ENCODE peak calls at places on chromosomes 11 and 22, in four cellular contexts. One of them, this sample, is unnamed.

GRCh38 chr11:8809605-8810272 is 101.2 kb upstream of the AKIP1 start:
- DNase-seq in gastrocnemius medialis: no peak
- DNase-seq in small intestine: peak; percentile 28
- DNase-seq in adipocyte: peak; percentile 34
- DNase-seq in this sample: no peak

GRCh38 chr11:44912270-44912987 is 38.3 kb downstream of the TP53I11 start:
- DNase-seq in gastrocnemius medialis: no peak
- DNase-seq in small intestine: no peak
- DNase-seq in adipocyte: no peak
- DNase-seq in this sample: no peak

GRCh38 chr11:97973352-97973857 is 1047.3 kb upstream of the CNTN5 start:
- DNase-seq in gastrocnemius medialis: no peak
- DNase-seq in small intestine: no peak
- DNase-seq in adipocyte: no peak
- DNase-seq in this sample: no peak

GRCh38 chr22:23749747-23750373 is 1.1 kb downstream of the ZNF70 start:
- DNase-seq in gastrocnemius medialis: no peak
- DNase-seq in small intestine: no peak
- DNase-seq in adipocyte: peak; percentile 4
- DNase-seq in this sample: no peak

GRCh38 chr11:6498121-6498520 is 1.0 kb downstream of the DNHD1 start:
- DNase-seq in gastrocnemius medialis: no peak
- DNase-seq in small intestine: no peak
- DNase-seq in adipocyte: no peak
- DNase-seq in this sample: no peak

GRCh38 chr11:132639986-132640385 is 892.3 kb downstream of the OPCML start:
- DNase-seq in gastrocnemius medialis: no peak
- DNase-seq in small intestine: no peak
- DNase-seq in adipocyte: no peak
- DNase-seq in this sample: no peak

GRCh38 chr22:46908641-46909107 is 146.2 kb downstream of the TBC1D22A start:
- DNase-seq in gastrocnemius medialis: no peak
- DNase-seq in small intestine: no peak
- DNase-seq in adipocyte: no peak
- DNase-seq in this sample: no peak

GRCh38 chr22:29219881-29220670 is 14.4 kb downstream of the EMID1 start:
- DNase-seq in gastrocnemius medialis: no peak
- DNase-seq in small intestine: no peak
- DNase-seq in adipocyte: no peak
- DNase-seq in this sample: no peak

GRCh38 chr11:581752-582151 is 5.5 kb downstream of the PHRF1 start:
- DNase-seq in gastrocnemius medialis: no peak
- DNase-seq in small intestine: no peak
- DNase-seq in adipocyte: no peak
- DNase-seq in this sample: no peak

DNA sequence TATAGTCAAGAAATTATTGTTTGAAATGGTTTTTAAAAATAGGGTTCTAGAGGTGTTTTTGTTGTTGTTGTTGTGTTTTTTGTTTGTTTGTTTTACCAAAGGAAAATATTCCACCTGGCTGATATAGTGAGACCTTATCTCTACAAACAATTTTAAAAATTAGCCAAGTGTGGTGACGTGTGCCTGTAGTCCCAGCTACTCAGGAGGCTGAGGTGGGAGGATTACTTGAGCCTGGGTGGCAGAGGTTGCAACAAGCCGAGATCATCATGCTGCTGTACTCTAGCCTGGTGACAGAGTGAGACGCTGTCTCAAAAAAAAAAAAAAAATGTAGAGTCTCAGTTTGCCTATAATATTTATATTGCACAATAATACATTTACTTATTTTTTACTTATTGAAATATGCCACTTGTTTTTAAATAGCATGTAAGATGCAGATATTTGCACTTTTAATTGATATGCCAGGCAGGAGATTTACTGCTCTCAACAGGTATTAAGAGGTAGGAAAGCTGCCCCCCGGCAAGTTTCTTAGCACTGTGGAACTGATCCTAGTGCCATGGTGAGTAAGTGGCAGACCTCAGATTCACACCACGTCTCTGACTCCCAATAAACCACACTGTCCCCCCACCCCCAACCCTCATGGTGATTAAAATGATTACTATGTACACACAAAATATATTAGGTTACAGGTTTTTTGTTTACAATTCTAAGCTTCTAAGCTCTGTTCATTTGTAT is 157.4 kb downstream of the TEAD1 start:
- DNase-seq in gastrocnemius medialis: no peak
- DNase-seq in small intestine: no peak
- DNase-seq in adipocyte: no peak
- DNase-seq in this sample: no peak
- H3K4me1 ChIP-seq in gastrocnemius medialis: peaks cover 70% of the 10 kb centered on the region
- H3K4me1 ChIP-seq in small intestine: peaks cover 5% of the 10 kb centered on the region
- H3K4me1 ChIP-seq in adipocyte: peaks cover 32% of the 10 kb centered on the region
- H3K4me1 ChIP-seq in this sample: no peaks in the 10 kb centered on the region

GRCh38 chr11:67349457-67349856 is 3.9 kb downstream of the POLD4 start:
- DNase-seq in gastrocnemius medialis: no peak
- DNase-seq in small intestine: no peak
- DNase-seq in adipocyte: no peak
- DNase-seq in this sample: no peak
- H3K4me1 ChIP-seq in gastrocnemius medialis: peaks cover 22% of the 10 kb centered on the region
- H3K4me1 ChIP-seq in small intestine: peaks cover 6% of the 10 kb centered on the region
- H3K4me1 ChIP-seq in adipocyte: peaks cover 48% of the 10 kb centered on the region
- H3K4me1 ChIP-seq in this sample: peaks cover 23% of the 10 kb centered on the region

GRCh38 chr11:94023856-94024255 is 2.7 kb downstream of the HEPHL1 start:
- DNase-seq in gastrocnemius medialis: no peak
- DNase-seq in small intestine: no peak
- DNase-seq in adipocyte: no peak
- DNase-seq in this sample: no peak

GRCh38 chr11:94018721-94019120 is 2.4 kb upstream of the HEPHL1 start:
- DNase-seq in gastrocnemius medialis: no peak
- DNase-seq in small intestine: no peak
- DNase-seq in adipocyte: no peak
- DNase-seq in this sample: no peak

GRCh38 chr11:94024547-94024946 is 3.4 kb downstream of the HEPHL1 start:
- DNase-seq in gastrocnemius medialis: no peak
- DNase-seq in small intestine: no peak
- DNase-seq in adipocyte: no peak
- DNase-seq in this sample: no peak

GRCh38 chr11:94017446-94017845 is 3.7 kb upstream of the HEPHL1 start:
- DNase-seq in gastrocnemius medialis: no peak
- DNase-seq in small intestine: no peak
- DNase-seq in adipocyte: no peak
- DNase-seq in this sample: no peak

DNA sequence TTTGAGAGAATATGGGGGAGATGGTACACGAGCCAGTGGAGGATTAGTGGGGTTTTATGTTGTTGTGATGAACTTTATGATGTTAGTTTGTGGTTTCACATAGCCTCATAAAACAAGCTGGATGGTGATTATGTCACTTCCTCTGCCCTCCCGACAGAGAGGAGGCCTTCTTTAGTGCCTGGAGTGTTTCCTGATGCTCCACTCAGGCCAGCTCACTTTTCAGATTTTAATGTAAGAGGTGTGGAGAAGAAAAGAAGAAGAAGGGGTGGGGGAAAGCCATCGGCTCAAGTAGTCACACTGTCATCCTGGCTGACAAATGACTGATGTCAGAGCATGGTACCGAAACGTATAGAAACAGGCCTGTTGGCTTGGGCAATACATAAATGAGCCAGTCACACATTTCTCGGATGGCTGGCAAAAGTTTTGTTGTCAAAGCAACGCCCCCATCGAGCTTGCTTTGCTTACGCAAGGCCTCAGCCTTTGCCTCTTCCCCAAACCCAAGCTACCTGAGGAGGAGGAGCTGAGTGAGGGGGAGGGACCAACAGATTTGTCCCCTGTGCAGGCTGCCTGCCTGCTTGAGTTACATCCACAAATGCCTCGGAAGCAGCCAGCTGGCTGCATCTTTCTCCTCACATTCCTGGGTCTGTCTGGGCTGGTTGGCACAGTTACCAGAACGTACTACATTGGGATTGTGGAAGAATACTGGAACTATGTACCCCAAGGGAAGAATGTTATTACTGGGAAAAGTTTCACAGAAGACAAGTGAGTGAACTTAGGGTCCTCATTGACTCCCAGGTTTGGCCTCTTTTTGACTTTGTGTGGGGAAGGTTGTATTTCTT is at the start of gene HEPHL1:
- DNase-seq in gastrocnemius medialis: no peak
- DNase-seq in small intestine: no peak
- DNase-seq in adipocyte: no peak
- DNase-seq in this sample: no peak
- H3K4me1 ChIP-seq in gastrocnemius medialis: no peaks in the 10 kb centered on the region
- H3K4me1 ChIP-seq in small intestine: no peaks in the 10 kb centered on the region
- H3K4me1 ChIP-seq in adipocyte: no peaks in the 10 kb centered on the region
- H3K4me1 ChIP-seq in this sample: no peaks in the 10 kb centered on the region

GRCh38 chr11:114399490-114399889 is 821 bp downstream of the C11orf71 start:
- DNase-seq in gastrocnemius medialis: no peak
- DNase-seq in small intestine: peak; percentile 64
- DNase-seq in adipocyte: no peak
- DNase-seq in this sample: no peak
- H3K4me1 ChIP-seq in gastrocnemius medialis: peaks cover 21% of the 10 kb centered on the region
- H3K4me1 ChIP-seq in small intestine: no peaks in the 10 kb centered on the region
- H3K4me1 ChIP-seq in adipocyte: peaks cover 29% of the 10 kb centered on the region
- H3K4me1 ChIP-seq in this sample: peaks cover 46% of the 10 kb centered on the region

DNA sequence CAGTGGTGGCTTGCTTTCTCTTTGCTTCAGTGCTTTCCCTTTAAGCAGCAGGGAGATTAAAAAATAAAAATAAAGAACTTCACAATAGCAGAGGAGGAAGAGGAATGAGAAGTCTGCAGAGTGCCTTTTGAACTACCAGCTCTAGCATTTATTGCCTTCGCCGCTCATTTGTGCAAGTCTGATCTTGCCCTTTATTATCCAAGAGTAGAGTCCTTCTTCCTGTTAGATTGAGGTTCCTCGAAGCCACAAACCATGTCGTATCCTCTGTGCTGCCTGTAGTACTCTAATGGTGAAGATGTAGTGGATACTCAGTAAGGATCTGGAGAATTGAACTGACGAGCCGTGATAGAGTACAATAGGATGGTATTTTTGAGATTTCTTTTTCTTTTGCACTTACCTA is 101.2 kb upstream of the RAG2 start:
- DNase-seq in gastrocnemius medialis: no peak
- DNase-seq in small intestine: peak; percentile 39
- DNase-seq in adipocyte: no peak
- DNase-seq in this sample: no peak
- H3K4me1 ChIP-seq in gastrocnemius medialis: no peaks in the 10 kb centered on the region
- H3K4me1 ChIP-seq in small intestine: no peaks in the 10 kb centered on the region
- H3K4me1 ChIP-seq in adipocyte: no peaks in the 10 kb centered on the region
- H3K4me1 ChIP-seq in this sample: no peaks in the 10 kb centered on the region

GRCh38 chr22:41517172-41518047 is 26.9 kb downstream of the POLR3H start:
- DNase-seq in gastrocnemius medialis: peak; percentile 79
- DNase-seq in small intestine: peak; percentile 64
- DNase-seq in adipocyte: peak; percentile 85
- DNase-seq in this sample: peak; percentile 34
- H3K4me1 ChIP-seq in gastrocnemius medialis: peaks cover 49% of the 10 kb centered on the region
- H3K4me1 ChIP-seq in small intestine: no peaks in the 10 kb centered on the region
- H3K4me1 ChIP-seq in adipocyte: peaks cover 15% of the 10 kb centered on the region
- H3K4me1 ChIP-seq in this sample: peaks cover 22% of the 10 kb centered on the region

GRCh38 chr11:130449996-130450419 is 1.6 kb downstream of the ADAMTS15 start:
- DNase-seq in gastrocnemius medialis: peak; percentile 78
- DNase-seq in small intestine: no peak
- DNase-seq in adipocyte: peak; percentile 74
- DNase-seq in this sample: peak; percentile 25

GRCh38 chr11:130452941-130453340 is 4.5 kb downstream of the ADAMTS15 start:
- DNase-seq in gastrocnemius medialis: no peak
- DNase-seq in small intestine: no peak
- DNase-seq in adipocyte: no peak
- DNase-seq in this sample: no peak

GRCh38 chr11:130451261-130452019 is 3.0 kb downstream of the ADAMTS15 start:
- DNase-seq in gastrocnemius medialis: peak; percentile 70
- DNase-seq in small intestine: peak; percentile 41
- DNase-seq in adipocyte: peak; percentile 51
- DNase-seq in this sample: no peak

GRCh38 chr11:130454495-130455262 is 6.2 kb downstream of the ADAMTS15 start:
- DNase-seq in gastrocnemius medialis: no peak
- DNase-seq in small intestine: no peak
- DNase-seq in adipocyte: no peak
- DNase-seq in this sample: no peak

DNA sequence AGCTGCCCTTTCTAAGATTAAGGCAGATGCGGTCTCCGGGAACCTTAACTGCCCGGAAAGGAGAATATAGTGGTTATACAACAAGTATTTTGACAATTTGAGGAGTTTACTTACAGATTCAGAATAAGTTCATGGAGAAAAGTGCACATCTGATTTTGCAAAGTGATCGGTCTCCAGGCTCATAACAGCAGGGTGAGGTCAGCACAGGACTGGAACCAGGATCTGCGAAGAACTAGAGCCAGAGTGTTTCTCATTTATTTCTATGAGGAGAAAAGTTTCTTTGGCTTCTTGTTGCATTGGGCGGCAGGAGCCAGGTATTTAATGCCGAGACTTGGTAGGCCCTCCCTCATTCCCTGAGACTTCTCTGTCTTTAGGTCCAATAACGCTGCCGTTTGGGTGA is 3.7 kb downstream of the ADAMTS15 start:
- DNase-seq in gastrocnemius medialis: no peak
- DNase-seq in small intestine: no peak
- DNase-seq in adipocyte: peak; percentile 34
- DNase-seq in this sample: no peak
- H3K4me1 ChIP-seq in gastrocnemius medialis: peaks cover 31% of the 10 kb centered on the region
- H3K4me1 ChIP-seq in small intestine: peaks cover 2% of the 10 kb centered on the region
- H3K4me1 ChIP-seq in adipocyte: peaks cover 71% of the 10 kb centered on the region
- H3K4me1 ChIP-seq in this sample: peaks cover 65% of the 10 kb centered on the region

GRCh38 chr11:119372260-119373058 is 9.0 kb downstream of the USP2 start:
- DNase-seq in gastrocnemius medialis: peak; percentile 78
- DNase-seq in small intestine: no peak
- DNase-seq in adipocyte: no peak
- DNase-seq in this sample: no peak
- H3K4me1 ChIP-seq in gastrocnemius medialis: peaks cover 92% of the 10 kb centered on the region
- H3K4me1 ChIP-seq in small intestine: peaks cover 4% of the 10 kb centered on the region
- H3K4me1 ChIP-seq in adipocyte: peaks cover 52% of the 10 kb centered on the region
- H3K4me1 ChIP-seq in this sample: peaks cover 30% of the 10 kb centered on the region

DNA sequence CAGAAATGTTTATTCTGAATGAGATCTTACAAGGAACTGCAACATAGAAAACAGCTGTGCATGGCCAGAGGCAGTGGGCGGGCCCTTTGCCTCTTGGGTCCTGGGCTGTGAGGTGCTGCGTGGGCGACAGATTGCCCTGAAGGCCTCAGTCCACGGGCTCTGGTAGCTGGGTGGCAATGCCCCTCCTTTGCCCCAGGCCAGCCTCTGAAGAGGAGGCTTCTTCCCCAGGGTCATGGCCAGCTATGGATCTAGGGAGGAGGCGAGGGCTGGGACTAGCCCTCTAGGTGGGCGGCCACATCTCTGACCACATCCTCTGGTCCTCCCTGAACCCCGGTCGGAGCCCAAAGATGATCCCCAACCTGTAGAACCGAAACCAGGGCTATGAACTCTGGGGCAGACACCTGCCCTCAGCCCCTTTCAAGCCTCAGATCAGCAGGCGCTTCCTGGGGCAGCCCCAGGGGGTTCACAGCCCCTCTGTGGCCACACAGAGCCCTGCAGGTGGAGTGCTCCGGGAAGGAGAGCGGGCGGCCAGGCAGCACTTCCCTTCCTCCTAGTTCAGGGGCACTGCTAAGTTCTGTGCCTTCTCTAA is 6.6 kb upstream of the CDC42BPG start:
- DNase-seq in gastrocnemius medialis: no peak
- DNase-seq in small intestine: no peak
- DNase-seq in adipocyte: peak; percentile 62
- DNase-seq in this sample: no peak
- H3K4me1 ChIP-seq in gastrocnemius medialis: peaks cover 76% of the 10 kb centered on the region
- H3K4me1 ChIP-seq in small intestine: peaks cover 12% of the 10 kb centered on the region
- H3K4me1 ChIP-seq in adipocyte: peaks cover 31% of the 10 kb centered on the region
- H3K4me1 ChIP-seq in this sample: peaks cover 68% of the 10 kb centered on the region